ENCODE peak calls at places on chromosome 9, in ten cellular contexts. C is fibroblast of lung, A is astrocyte of the spinal cord, U is lower leg skin, B is adrenal gland, X is GM23338, O is PC-3, L is right atrium auricular region, Z is GM23248, D is HAP-1. G is an unnamed sample.

GRCh38 chr9:122695696-122696095 is 20.8 kb downstream of the OR1L3 start:
- DNase-seq in C (no peak), A (no peak), U (no peak), B (no peak), X (no peak), O (peak; percentile 48), L (no peak), Z (peak; percentile 45), D (no peak), G (no peak)

GRCh38 chr9:95182854-95183563 is 134.5 kb downstream of the FANCC start:
- DNase-seq in C (no peak), A (peak; percentile 51), U (no peak), B (peak; percentile 64), X (peak; percentile 81), O (no peak), L (no peak), Z (no peak), D (no peak), G (no peak)

GRCh38 chr9:99870126-99870525 is 36.3 kb upstream of the STX17 start:
- DNase-seq in C (peak; percentile 41), A (peak; percentile 13), U (no peak), B (no peak), X (no peak), O (no peak), L (no peak), Z (peak; percentile 77), D (no peak), G (no peak)

GRCh38 chr9:99296375-99296951 is 74.4 kb downstream of the SEC61B start:
- DNase-seq in C (no peak), A (no peak), U (no peak), B (no peak), X (peak; percentile 27), O (no peak), L (no peak), Z (peak; percentile 21), D (no peak), G (no peak)

GRCh38 chr9:114057161-114057560 is 20.9 kb downstream of the AMBP start:
- DNase-seq in C (no peak), A (no peak), U (peak; percentile 64), B (no peak), X (no peak), O (no peak), L (peak; percentile 55), Z (no peak), D (no peak), G (peak; percentile 1)

GRCh38 chr9:70045452-70045851 is 1.8 kb downstream of the MAMDC2 start:
- DNase-seq in C (no peak), A (no peak), U (no peak), B (no peak), X (no peak), O (no peak), L (no peak), Z (no peak), D (no peak), G (no peak)

GRCh38 chr9:129363216-129363873 is 185.3 kb upstream of the IER5L start:
- DNase-seq in C (no peak), A (no peak), U (no peak), B (no peak), X (no peak), O (no peak), L (no peak), Z (no peak), D (no peak), G (no peak)

GRCh38 chr9:104747565-104748358 is at the start of gene NIPSNAP3A:
- DNase-seq in C (peak; percentile 69), A (peak; percentile 84), U (peak; percentile 97), B (peak; percentile 89), X (peak; percentile 82), O (peak; percentile 62), L (peak; percentile 88), Z (peak; percentile 90), D (peak; percentile 74), G (peak; percentile 91)

GRCh38 chr9:38295751-38296150 is 96.8 kb upstream of the ALDH1B1 start:
- DNase-seq in C (no peak), A (no peak), U (no peak), B (no peak), X (no peak), O (no peak), L (no peak), Z (no peak), D (no peak), G (no peak)

GRCh38 chr9:31597977-31598376 is 786.5 kb upstream of the ACO1 start:
- DNase-seq in C (peak; percentile 82), A (peak; percentile 44), U (no peak), B (no peak), X (no peak), O (peak; percentile 48), L (no peak), Z (no peak), D (no peak), G (no peak)

GRCh38 chr9:129763235-129763917 is 10.5 kb upstream of the PTGES start:
- DNase-seq in C (peak; percentile 59), A (peak; percentile 50), U (no peak), B (peak; percentile 44), X (no peak), O (no peak), L (no peak), Z (peak; percentile 67), D (no peak), G (no peak)

GRCh38 chr9:36903541-36904435 is 130.3 kb downstream of the PAX5 start:
- DNase-seq in C (peak; percentile 90), A (peak; percentile 76), U (peak; percentile 80), B (peak; percentile 77), X (no peak), O (peak; percentile 88), L (no peak), Z (peak; percentile 40), D (no peak), G (no peak)

GRCh38 chr9:129866373-129867137 is 31.3 kb downstream of the USP20 start:
- DNase-seq in C (no peak), A (no peak), U (no peak), B (no peak), X (no peak), O (no peak), L (no peak), Z (no peak), D (no peak), G (no peak)

GRCh38 chr9:7533376-7534090 is 266.0 kb downstream of the DMAC1 start:
- DNase-seq in C (no peak), A (no peak), U (no peak), B (no peak), X (no peak), O (no peak), L (no peak), Z (peak; percentile 2), D (no peak), G (no peak)

GRCh38 chr9:3848445-3849114 is 322.8 kb upstream of the RFX3 start:
- DNase-seq in C (no peak), A (peak; percentile 26), U (no peak), B (no peak), X (peak; percentile 78), O (peak; percentile 43), L (no peak), Z (peak; percentile 39), D (peak; percentile 76), G (no peak)

GRCh38 chr9:136328011-136328621 is 777 bp downstream of the GPSM1 start:
- DNase-seq in C (no peak), A (no peak), U (no peak), B (no peak), X (no peak), O (peak; percentile 57), L (no peak), Z (peak; percentile 44), D (no peak), G (peak; percentile 77)

GRCh38 chr9:136330406-136330990 is 3.2 kb downstream of the GPSM1 start:
- DNase-seq in C (no peak), A (no peak), U (no peak), B (no peak), X (no peak), O (no peak), L (no peak), Z (no peak), D (no peak), G (no peak)

GRCh38 chr9:136328622-136329041 is 1.3 kb downstream of the GPSM1 start:
- DNase-seq in C (peak; percentile 55), A (peak; percentile 43), U (no peak), B (no peak), X (peak; percentile 45), O (no peak), L (no peak), Z (peak; percentile 69), D (no peak), G (peak; percentile 66)

GRCh38 chr9:136329636-136330405 is 2.5 kb downstream of the GPSM1 start:
- DNase-seq in C (no peak), A (no peak), U (no peak), B (no peak), X (no peak), O (no peak), L (no peak), Z (no peak), D (no peak), G (peak; percentile 77)

DNA sequence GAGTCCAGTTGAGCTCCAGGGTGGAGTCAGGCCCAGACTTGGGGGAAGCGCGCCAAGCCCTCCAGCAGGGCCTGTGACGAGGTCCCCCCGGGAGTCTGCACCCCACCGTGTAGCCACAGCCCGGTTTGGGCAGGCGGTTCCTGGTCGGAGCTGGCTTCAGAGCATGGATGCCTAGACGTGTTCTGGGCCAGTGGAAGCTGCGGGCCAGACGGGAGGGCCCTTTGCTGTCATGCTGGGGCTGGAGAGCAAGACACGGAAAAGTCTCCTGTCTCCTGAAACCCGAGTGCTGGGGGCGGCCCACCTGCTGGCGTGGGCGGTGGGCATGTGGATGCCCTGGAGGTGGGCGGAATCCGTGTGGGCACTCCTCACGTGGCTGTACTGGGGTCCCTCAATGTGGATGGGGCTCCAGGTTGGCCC is 1.9 kb downstream of the GPSM1 start:
- DNase-seq in C (no peak), A (no peak), U (no peak), B (no peak), X (no peak), O (no peak), L (no peak), Z (peak; percentile 57), D (no peak), G (peak; percentile 75)
- H3K4me3 ChIP-seq in C (peak overlapping the region; percentile 78), A (peak overlapping the region; percentile 74), U (no peak overlapping the region), B (no peak overlapping the region), X (no peak overlapping the region), O (peak overlapping the region; percentile 84), L (no peak overlapping the region), Z (peak overlapping the region; percentile 72), D (peak overlapping the region; percentile 42), G (peak overlapping the region; percentile 67)

GRCh38 chr9:121269030-121269887 is 1.3 kb downstream of the GSN start:
- DNase-seq in C (peak; percentile 29), A (no peak), U (peak; percentile 90), B (no peak), X (peak; percentile 35), O (peak; percentile 28), L (no peak), Z (peak; percentile 61), D (no peak), G (peak; percentile 62)
- H3K4me3 ChIP-seq in C (peak overlapping the region; percentile 90), A (peak overlapping the region; percentile 85), U (peak overlapping the region; percentile 66), B (peak overlapping the region; percentile 76), X (peak overlapping the region; percentile 92), O (peak overlapping the region; percentile 81), L (peak overlapping the region; percentile 88), Z (peak overlapping the region; percentile 85), D (no peak overlapping the region), G (peak overlapping the region; percentile 89)

GRCh38 chr9:5626727-5627634 is 1.9 kb upstream of the RIC1 start:
- DNase-seq in C (peak; percentile 73), A (peak; percentile 83), U (no peak), B (no peak), X (no peak), O (peak; percentile 36), L (peak; percentile 63), Z (peak; percentile 87), D (no peak), G (no peak)
- H3K4me3 ChIP-seq in C (peak overlapping the region; percentile 91), A (peak overlapping the region; percentile 10), U (no peak overlapping the region), B (no peak overlapping the region), X (peak overlapping the region; percentile 79), O (peak overlapping the region; percentile 76), L (no peak overlapping the region), Z (peak overlapping the region; percentile 92), D (no peak overlapping the region), G (peak overlapping the region; percentile 61)

GRCh38 chr9:85162822-85163221 is 493.3 kb downstream of the NTRK2 start:
- DNase-seq in C (no peak), A (no peak), U (no peak), B (no peak), X (no peak), O (no peak), L (no peak), Z (no peak), D (no peak), G (no peak)
- H3K4me3 ChIP-seq in C (no peak overlapping the region), A (no peak overlapping the region), U (no peak overlapping the region), B (no peak overlapping the region), X (no peak overlapping the region), O (no peak overlapping the region), L (no peak overlapping the region), Z (no peak overlapping the region), D (no peak overlapping the region), G (no peak overlapping the region)